ENCODE peak calls at places on chromosomes 3 and 15, in ten cellular contexts. G is mesothelial cell of epicardium, I is sigmoid colon, K is colonic mucosa, X is fibroblast of pulmonary artery, L is astrocyte of the spinal cord, V is GM13976, B is foreskin fibroblast, N is H9, H is heart right ventricle. T is an unnamed sample.

GRCh38 chr3:64195786-64196185 is 29.5 kb downstream of the PRICKLE2 start:
- DNase-seq in N (no peak), I (no peak), H (no peak), B (no peak), G (no peak), V (no peak), X (no peak), L (no peak), K (no peak), T (no peak)

GRCh38 chr3:66499881-66500574 is 794 bp downstream of the LRIG1 start:
- DNase-seq in V (peak), H (peak), N (no peak), K (peak), G (no peak), X (peak), B (no peak), I (peak), L (no peak), T (peak)

GRCh38 chr15:92618121-92618520 is 37.5 kb downstream of the FAM174B start:
- DNase-seq in G (no peak), I (peak), V (no peak), L (no peak), H (no peak), B (no peak), N (no peak), X (no peak), K (no peak), T (no peak)

GRCh38 chr15:99536422-99537033 is 29.3 kb upstream of the MEF2A start:
- DNase-seq in V (no peak), G (no peak), B (peak), I (peak), L (peak), H (peak), K (no peak), X (peak), N (no peak), T (no peak)

GRCh38 chr3:19173945-19174344 is 25.6 kb downstream of the KCNH8 start:
- DNase-seq in B (no peak), V (no peak), H (no peak), I (no peak), K (no peak), L (no peak), N (peak), G (no peak), X (no peak), T (no peak)

GRCh38 chr3:141191097-141191749 is 40.4 kb upstream of the PXYLP1 start:
- DNase-seq in K (no peak), L (peak), I (no peak), B (peak), H (no peak), X (peak), N (no peak), G (no peak), V (no peak), T (no peak)

GRCh38 chr3:143083781-143084180 is 35.8 kb upstream of the CHST2 start:
- DNase-seq in V (no peak), I (no peak), X (no peak), L (no peak), N (no peak), K (no peak), G (no peak), H (no peak), B (no peak), T (no peak)

GRCh38 chr3:132064114-132064513 is 29.3 kb upstream of the CPNE4 start:
- DNase-seq in X (no peak), B (no peak), N (peak), K (no peak), V (no peak), I (no peak), G (no peak), L (no peak), H (no peak), T (no peak)

GRCh38 chr3:12465826-12466225 is 18.5 kb upstream of the TSEN2 start:
- DNase-seq in K (no peak), I (no peak), L (no peak), V (no peak), H (no peak), X (no peak), N (no peak), B (no peak), G (no peak), T (no peak)

GRCh38 chr15:72463702-72464101 is 10.4 kb upstream of the ARIH1 start:
- DNase-seq in V (no peak), H (no peak), B (no peak), I (no peak), K (no peak), L (no peak), N (no peak), G (no peak), X (no peak), T (no peak)

GRCh38 chr3:138417559-138417982 is 16.8 kb upstream of the ESYT3 start:
- DNase-seq in B (peak), V (peak), L (peak), G (peak), H (peak), K (peak), X (peak), N (peak), I (peak), T (peak)

GRCh38 chr3:141940204-141940776 is 63.8 kb downstream of the ATP1B3 start:
- DNase-seq in G (peak), K (peak), N (peak), B (peak), V (no peak), L (peak), X (peak), I (peak), H (no peak), T (no peak)

GRCh38 chr3:100257601-100258000 is 3.2 kb upstream of the TBC1D23 start:
- DNase-seq in V (no peak), K (no peak), X (no peak), H (no peak), I (no peak), B (peak), L (peak), G (no peak), N (no peak), T (no peak)

GRCh38 chr3:78754066-78754743 is 1013.6 kb downstream of the ROBO1 start:
- DNase-seq in H (no peak), V (no peak), X (peak), G (no peak), L (peak), B (peak), K (no peak), N (no peak), I (no peak), T (no peak)

GRCh38 chr3:149579161-149579560 is 78.7 kb downstream of the WWTR1 start:
- DNase-seq in X (no peak), V (no peak), K (no peak), H (no peak), G (no peak), B (no peak), L (no peak), N (no peak), I (no peak), T (no peak)

GRCh38 chr15:62758126-62758951 is 284.2 kb upstream of the TPM1 start:
- DNase-seq in L (peak), I (peak), G (no peak), X (peak), N (no peak), H (peak), K (no peak), V (no peak), B (peak), T (no peak)

GRCh38 chr3:69368129-69368741 is 17.7 kb downstream of the FRMD4B start:
- DNase-seq in N (no peak), I (no peak), X (peak), B (no peak), L (no peak), G (no peak), H (no peak), K (no peak), V (peak), T (peak)

GRCh38 chr3:59432676-59433075 is 382.9 kb upstream of the CFAP20DC start:
- DNase-seq in I (no peak), G (no peak), N (no peak), V (no peak), L (no peak), K (no peak), H (no peak), X (no peak), B (no peak), T (no peak)

GRCh38 chr3:155714295-155714718 is 30.6 kb downstream of the PLCH1 start:
- DNase-seq in H (no peak), V (no peak), X (no peak), L (no peak), G (no peak), I (no peak), B (no peak), N (peak), K (peak), T (no peak)

DNA sequence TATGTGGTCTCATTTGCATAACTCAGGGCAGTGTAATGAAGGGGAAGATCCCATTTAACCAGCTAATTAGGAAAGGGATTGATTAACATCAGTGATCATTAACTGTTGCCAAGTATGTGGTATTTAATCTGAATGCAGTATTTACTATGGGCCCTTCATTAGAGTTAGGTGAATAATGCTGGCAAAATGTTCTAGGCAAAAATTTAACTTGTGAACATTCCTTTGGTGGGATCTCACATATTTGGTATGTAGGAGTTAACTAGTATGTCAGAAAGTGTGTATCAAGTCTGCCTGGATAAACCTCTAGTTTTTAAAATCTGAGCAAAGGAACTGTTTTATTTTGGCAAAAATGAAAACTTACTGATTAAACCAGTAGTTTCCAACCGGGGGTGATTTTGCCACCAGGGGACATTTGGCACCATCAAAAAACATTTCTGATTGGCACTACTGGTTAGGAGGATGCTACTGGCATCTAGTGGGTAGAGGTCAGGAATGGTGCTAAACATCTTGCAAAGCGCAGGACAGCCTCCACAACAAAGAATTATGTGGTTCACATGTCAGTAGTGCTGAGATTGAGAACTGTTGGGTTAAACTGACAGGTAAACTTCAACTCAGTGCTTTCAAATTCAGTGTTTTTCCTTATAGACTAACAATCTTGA is 22.5 kb downstream of the LRTM1 start:
- DNase-seq in H (no peak), L (peak), I (no peak), N (no peak), K (no peak), G (no peak), V (no peak), B (no peak), X (peak), T (no peak)
- TF ChIP-seq CTCF in H (no peak), L (no peak), I (no peak), N (no peak), K (no peak), G (no peak), V (no peak), B (no peak), X (no peak), T (no peak)

DNA sequence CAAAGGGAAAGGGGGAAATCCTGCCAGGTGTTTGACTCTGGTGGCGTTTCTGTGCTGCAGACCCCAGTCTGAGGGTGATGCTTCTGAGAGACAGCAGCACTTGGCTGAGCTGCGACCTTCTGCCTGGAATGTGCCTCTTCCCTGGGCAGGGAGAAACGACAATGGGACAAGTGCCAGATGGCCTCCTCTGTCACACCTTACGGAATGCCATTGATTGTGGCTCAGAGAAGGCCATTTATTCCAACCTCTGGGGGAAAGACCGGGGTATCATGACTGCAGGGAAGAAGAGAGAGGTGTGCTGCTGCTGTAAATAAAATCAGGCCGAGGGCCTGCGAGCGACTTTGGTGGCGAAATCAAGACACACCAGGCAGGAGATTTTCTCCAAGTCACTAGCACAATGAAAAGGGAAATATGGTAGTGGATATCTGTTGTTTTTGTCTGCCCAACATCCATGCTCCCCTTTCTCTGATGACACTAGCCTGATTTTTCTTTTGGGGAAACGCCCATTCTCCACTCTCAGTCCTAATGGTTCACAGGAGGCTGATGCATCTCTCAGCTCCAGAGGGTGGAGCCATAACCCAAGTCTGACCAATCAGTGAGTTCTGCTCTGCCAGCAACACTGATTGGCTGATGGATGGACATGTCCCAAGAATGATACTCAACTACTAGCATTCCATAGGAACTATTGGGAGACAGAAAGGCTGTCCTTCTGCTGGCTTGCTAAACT is 336.1 kb downstream of the FOXP1 start:
- DNase-seq in K (no peak), G (no peak), X (peak), V (no peak), B (peak), N (peak), L (no peak), H (peak), I (no peak), T (no peak)
- TF ChIP-seq CTCF in K (no peak), G (no peak), X (no peak), V (no peak), B (no peak), N (peak), L (no peak), H (peak), I (no peak), T (no peak)

DNA sequence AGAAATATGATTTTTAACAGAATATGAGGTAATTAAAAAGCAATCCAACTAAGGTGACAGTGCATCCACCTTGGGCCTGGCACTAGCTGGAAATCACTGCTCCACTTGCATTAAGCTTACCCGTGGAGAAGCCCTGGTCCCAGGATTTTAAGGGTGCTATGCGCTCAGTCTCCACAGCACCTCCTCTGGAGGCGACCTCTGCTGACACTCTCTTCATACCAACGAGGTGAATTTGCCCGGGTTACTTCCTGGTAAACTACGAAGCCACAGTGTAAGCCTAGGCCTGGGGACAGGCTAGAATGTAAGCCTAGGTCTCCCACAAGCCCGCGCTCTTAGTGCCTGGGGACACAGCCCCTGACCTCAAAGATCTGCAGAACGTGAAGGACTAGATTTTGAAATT is 793 bp downstream of the APOD start:
- DNase-seq in L (no peak), N (peak), K (peak), X (no peak), G (no peak), B (no peak), V (no peak), H (no peak), I (no peak), T (no peak)
- TF ChIP-seq CTCF in L (no peak), N (peak), K (no peak), X (no peak), G (no peak), B (no peak), V (no peak), H (peak), I (no peak), T (no peak)

DNA sequence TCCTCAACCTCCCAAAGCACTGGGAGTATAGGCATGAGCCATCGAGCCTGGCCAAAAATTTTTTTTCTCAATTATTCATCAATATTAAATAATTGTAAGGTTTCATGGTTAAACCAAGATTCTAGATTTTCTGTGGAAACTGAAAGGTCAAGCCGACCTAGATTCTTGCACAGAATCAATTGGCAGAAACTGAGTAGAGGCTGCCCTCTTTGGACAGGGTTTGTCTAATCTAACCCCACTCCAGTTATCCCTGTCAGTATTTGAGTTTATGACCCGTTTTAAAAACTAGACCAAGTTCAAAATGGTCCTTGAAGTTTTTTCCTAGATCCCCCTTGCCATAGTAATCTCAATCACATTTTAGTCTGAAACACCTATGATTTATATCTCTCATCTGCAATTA is 8.6 kb upstream of the ADAM10 start:
- DNase-seq in K (no peak), H (no peak), X (peak), V (peak), L (no peak), I (no peak), N (no peak), G (no peak), B (peak), T (peak)
- TF ChIP-seq CTCF in K (no peak), H (peak), X (peak), V (peak), L (peak), I (no peak), N (no peak), G (no peak), B (peak), T (peak)

GRCh38 chr3:86869536-86869935 is 121.4 kb downstream of the VGLL3 start:
- DNase-seq in H (no peak), V (no peak), G (no peak), B (no peak), X (no peak), K (no peak), L (no peak), I (no peak), N (no peak), T (no peak)
- TF ChIP-seq CTCF in H (no peak), V (no peak), G (no peak), B (no peak), X (no peak), K (no peak), L (no peak), I (no peak), N (no peak), T (no peak)

GRCh38 chr3:9248232-9249191 is 934 bp downstream of the SRGAP3 start:
- DNase-seq in H (no peak), I (no peak), L (no peak), N (peak), G (no peak), K (peak), B (no peak), V (no peak), X (peak), T (no peak)

GRCh38 chr3:9247361-9248231 is 1.9 kb downstream of the SRGAP3 start:
- DNase-seq in N (peak), H (no peak), G (no peak), L (no peak), B (no peak), I (no peak), V (no peak), K (no peak), X (no peak), T (no peak)

GRCh38 chr3:9251055-9251786 is 1.8 kb upstream of the SRGAP3 start:
- DNase-seq in I (no peak), B (no peak), L (no peak), G (no peak), X (no peak), V (no peak), N (peak), K (no peak), H (peak), T (no peak)

GRCh38 chr3:9250236-9250635 is 790 bp upstream of the SRGAP3 start:
- DNase-seq in I (no peak), K (no peak), V (no peak), B (no peak), N (peak), L (no peak), X (no peak), G (no peak), H (no peak), T (no peak)

DNA sequence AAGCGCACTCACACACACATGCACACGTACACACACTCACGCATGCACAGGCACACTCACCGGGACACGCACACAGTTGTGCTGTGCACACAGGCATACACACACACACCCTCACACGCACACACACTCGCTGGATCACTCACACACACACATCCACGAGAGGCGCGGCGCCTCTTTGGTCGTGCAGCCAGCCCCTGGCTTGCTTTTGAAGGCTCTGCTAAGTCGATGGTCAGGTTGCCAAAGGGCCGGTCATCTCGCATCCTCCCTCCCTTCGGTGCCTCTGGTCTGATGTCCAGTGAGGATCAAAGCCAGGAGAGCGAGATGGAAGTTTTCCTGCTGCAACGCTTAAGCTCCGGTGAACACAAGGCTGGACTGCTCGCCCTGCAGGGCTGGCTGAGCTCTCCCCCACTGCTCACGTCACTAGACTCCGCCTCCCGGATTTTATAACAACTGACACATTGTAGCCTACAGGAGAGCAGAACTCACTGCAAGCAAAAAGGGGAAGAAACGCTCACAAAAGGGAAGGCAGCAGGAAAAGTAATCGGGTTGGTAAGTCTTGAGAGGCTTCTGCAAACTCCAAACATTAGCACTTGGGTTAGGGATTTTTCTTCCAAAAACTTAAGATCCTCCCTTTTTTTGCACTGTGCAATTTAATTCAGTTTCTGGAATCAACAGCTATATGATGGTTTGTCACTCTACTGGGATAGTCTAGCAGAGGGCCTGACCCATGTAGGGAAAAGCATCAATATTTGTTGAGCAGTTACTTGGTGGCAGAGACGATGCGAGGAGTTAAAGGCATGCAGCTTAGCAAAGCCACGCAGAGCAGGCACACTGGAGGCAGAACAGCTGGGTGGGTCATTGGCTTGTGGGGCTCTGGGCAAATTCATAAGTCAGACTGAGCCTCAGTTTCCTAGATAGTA is at the start of gene SRGAP3:
- DNase-seq in G (peak), L (peak), X (peak), I (peak), B (peak), H (peak), K (peak), V (peak), N (peak), T (peak)
- TF ChIP-seq CTCF in G (peak), L (peak), X (peak), I (peak), B (peak), H (peak), K (peak), V (no peak), N (peak), T (no peak)

GRCh38 chr15:67180514-67181191 is 73.8 kb downstream of the AAGAB start:
- DNase-seq in G (no peak), B (no peak), H (no peak), X (no peak), I (no peak), V (no peak), K (no peak), L (no peak), N (peak), T (no peak)
- TF ChIP-seq CTCF in G (no peak), B (no peak), H (no peak), X (no peak), I (no peak), V (no peak), K (no peak), L (peak), N (peak), T (no peak)

GRCh38 chr15:83567318-83567717 is 86.6 kb upstream of the ADAMTSL3 start:
- DNase-seq in K (no peak), L (no peak), V (no peak), I (no peak), N (no peak), H (no peak), G (no peak), X (no peak), B (no peak), T (no peak)
- TF ChIP-seq CTCF in K (no peak), L (no peak), V (no peak), I (no peak), N (no peak), H (no peak), G (no peak), X (no peak), B (no peak), T (no peak)

GRCh38 chr15:47116698-47117097 is 600.6 kb upstream of the SEMA6D start:
- DNase-seq in B (no peak), N (no peak), X (no peak), L (no peak), I (no peak), H (no peak), G (no peak), K (no peak), V (no peak), T (no peak)
- TF ChIP-seq CTCF in B (no peak), N (no peak), X (no peak), L (no peak), I (no peak), H (no peak), G (peak), K (no peak), V (no peak), T (no peak)